ENCODE peak calls at places on chromosomes 7 and 10, in four cellular contexts. T, M, J and G are unnamed samples.

GRCh38 chr10:5525581-5526271 is 965 bp downstream of the CALML3 start:
- DNase-seq in T (no peak), M (no peak), J (no peak), G (no peak)

GRCh38 chr7:115128163-115128562 is 206.3 kb downstream of the MDFIC start:
- DNase-seq in T (no peak), M (no peak), J (no peak), G (no peak)

GRCh38 chr7:41745451-41745850 is 42.6 kb upstream of the INHBA start:
- DNase-seq in T (no peak), M (no peak), J (no peak), G (no peak)

GRCh38 chr10:43128958-43129706 is 9.1 kb upstream of the CSGALNACT2 start:
- DNase-seq in T (peak; percentile 29), M (no peak), J (no peak), G (no peak)

GRCh38 chr10:61931620-61932332 is 30.3 kb downstream of the ARID5B start:
- DNase-seq in T (no peak), M (no peak), J (no peak), G (no peak)

GRCh38 chr7:132138817-132139216 is 437.5 kb downstream of the PLXNA4 start:
- DNase-seq in T (no peak), M (no peak), J (no peak), G (no peak)

GRCh38 chr10:35341521-35341920 is 5.2 kb downstream of the CCNY start:
- DNase-seq in T (no peak), M (no peak), J (no peak), G (no peak)

GRCh38 chr10:106708521-106708920 is 456.0 kb downstream of the SORCS1 start:
- DNase-seq in T (no peak), M (peak; percentile 61), J (no peak), G (no peak)

GRCh38 chr7:29102554-29103151 is 43.7 kb downstream of the CPVL start:
- DNase-seq in T (peak; percentile 70), M (peak; percentile 48), J (no peak), G (no peak)

GRCh38 chr7:94190599-94191061 is 186.5 kb upstream of the BET1 start:
- DNase-seq in T (peak; percentile 51), M (no peak), J (no peak), G (no peak)

GRCh38 chr7:19368540-19368939 is 223.3 kb upstream of the FERD3L start:
- DNase-seq in T (no peak), M (no peak), J (no peak), G (no peak)

GRCh38 chr7:82036146-82036886 is 266.5 kb upstream of the HGF start:
- DNase-seq in T (no peak), M (no peak), J (no peak), G (no peak)

GRCh38 chr10:31242902-31243301 is 76.1 kb upstream of the ZEB1 start:
- DNase-seq in T (peak; percentile 77), M (peak; percentile 9), J (no peak), G (peak; percentile 65)

GRCh38 chr10:9262770-9263169 is 1208.3 kb downstream of the GATA3 start:
- DNase-seq in T (peak; percentile 86), M (no peak), J (no peak), G (no peak)

GRCh38 chr7:3564231-3564630 is 263.2 kb downstream of the SDK1 start:
- DNase-seq in T (no peak), M (no peak), J (no peak), G (no peak)

GRCh38 chr10:126373982-126374381 is 14.3 kb downstream of the ADAM12 start:
- DNase-seq in T (no peak), M (no peak), J (no peak), G (no peak)

GRCh38 chr10:5553400-5554170 is 28.8 kb downstream of the CALML3 start:
- DNase-seq in T (no peak), M (no peak), J (no peak), G (peak; percentile 63)